ENCODE peak calls at places on chromosome 20, in four cellular contexts. M is IMR-90, V is mesenchymal stem cell, Y is neuronal stem cell. K is an unnamed sample.

GRCh38 chr20:21315138-21315537 is 12.0 kb downstream of the XRN2 start:
- DNase-seq in M (peak), V (peak), Y (no peak), K (no peak)

GRCh38 chr20:62198931-62199330 is 16.1 kb downstream of the MTG2 start:
- DNase-seq in M (no peak), V (no peak), Y (no peak), K (no peak)

GRCh38 chr20:18585134-18585533 is 2.7 kb upstream of the DTD1 start:
- DNase-seq in M (peak), V (peak), Y (no peak), K (peak)

GRCh38 chr20:16062661-16063591 is 510.3 kb downstream of the KIF16B start:
- DNase-seq in M (no peak), V (no peak), Y (no peak), K (peak)

GRCh38 chr20:38842558-38842981 is 37.1 kb downstream of the PPP1R16B start:
- DNase-seq in M (no peak), V (no peak), Y (no peak), K (no peak)

GRCh38 chr20:60959971-60960370 is 292.1 kb upstream of the CDH4 start:
- DNase-seq in M (no peak), V (no peak), Y (no peak), K (no peak)

GRCh38 chr20:32941155-32941885 is 62.9 kb downstream of the SUN5 start:
- DNase-seq in M (no peak), V (no peak), Y (no peak), K (no peak)

GRCh38 chr20:31764641-31765305 is 25.7 kb downstream of the TPX2 start:
- DNase-seq in M (peak), V (no peak), Y (no peak), K (no peak)

GRCh38 chr20:31910071-31910803 is 39.8 kb downstream of the TTLL9 start:
- DNase-seq in M (no peak), V (no peak), Y (no peak), K (no peak)

GRCh38 chr20:2364014-2364413 is 16.7 kb upstream of the TGM6 start:
- DNase-seq in M (no peak), V (no peak), Y (no peak), K (no peak)

GRCh38 chr20:16209826-16210365 is 363.4 kb downstream of the KIF16B start:
- DNase-seq in M (no peak), V (no peak), Y (no peak), K (no peak)

GRCh38 chr20:13261460-13262301 is 40.6 kb downstream of the ISM1 start:
- DNase-seq in M (peak), V (peak), Y (peak), K (peak)

DNA sequence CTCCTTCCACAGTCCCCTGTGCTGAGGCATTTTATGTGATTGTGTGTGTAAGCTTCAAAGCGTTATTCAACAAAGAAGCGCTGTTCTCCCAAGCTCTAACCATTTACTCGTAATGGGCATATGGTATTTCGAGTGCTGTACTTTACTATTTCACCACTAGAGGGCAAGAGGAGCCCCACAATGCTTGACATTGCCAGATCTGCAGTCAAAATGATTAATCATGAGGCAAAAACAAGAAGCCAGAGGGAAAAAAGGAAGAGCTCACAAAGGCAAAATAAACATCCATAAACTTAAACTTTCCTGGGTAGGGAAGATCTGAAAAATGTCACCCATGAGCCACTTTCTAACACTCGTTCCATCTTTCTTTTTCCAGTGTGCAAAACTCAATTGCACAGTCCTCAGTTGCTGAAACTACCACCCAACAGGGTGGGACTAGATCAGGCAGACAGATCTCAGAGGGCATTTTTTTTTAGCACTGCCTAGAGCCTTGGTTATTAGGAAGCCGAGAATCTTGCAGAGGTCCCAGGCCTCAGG is 215.0 kb upstream of the PLCB4 start:
- DNase-seq in M (peak), V (peak), Y (peak), K (peak)
- H3K27ac ChIP-seq in M (peak), V (peak), Y (no peak), K (peak)

GRCh38 chr20:57709823-57710799 is at the start of gene PMEPA1:
- DNase-seq in M (peak), V (peak), Y (peak), K (peak)

GRCh38 chr20:57708694-57709673 is 831 bp downstream of the PMEPA1 start:
- DNase-seq in M (peak), V (peak), Y (no peak), K (no peak)

GRCh38 chr20:57707849-57708693 is 1.7 kb downstream of the PMEPA1 start:
- DNase-seq in M (no peak), V (no peak), Y (no peak), K (no peak)

GRCh38 chr20:57705103-57705899 is 4.5 kb downstream of the PMEPA1 start:
- DNase-seq in M (no peak), V (no peak), Y (no peak), K (no peak)

DNA sequence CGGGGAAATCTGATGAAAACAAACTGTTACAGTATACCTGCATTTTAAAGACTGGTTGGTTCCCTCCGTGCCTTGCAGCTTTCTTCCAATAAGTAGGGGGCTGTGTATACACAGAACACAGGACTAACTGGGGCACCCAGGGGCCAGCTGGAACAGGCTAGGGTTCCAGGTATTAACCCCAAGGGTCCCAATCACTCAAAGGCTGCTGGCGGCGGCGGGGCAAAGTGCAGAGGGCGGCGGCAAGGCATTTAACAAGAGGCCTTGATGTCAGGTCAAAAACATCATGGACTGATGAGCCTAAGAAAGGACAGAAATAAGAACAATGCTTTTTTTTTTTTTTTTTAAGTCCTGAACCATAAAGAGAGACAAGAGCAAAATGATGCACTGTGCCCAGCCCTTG is 2.5 kb downstream of the PMEPA1 start:
- DNase-seq in M (no peak), V (no peak), Y (no peak), K (no peak)
- H3K4me3 ChIP-seq in M (no peak), V (no peak), Y (no peak), K (peak)

DNA sequence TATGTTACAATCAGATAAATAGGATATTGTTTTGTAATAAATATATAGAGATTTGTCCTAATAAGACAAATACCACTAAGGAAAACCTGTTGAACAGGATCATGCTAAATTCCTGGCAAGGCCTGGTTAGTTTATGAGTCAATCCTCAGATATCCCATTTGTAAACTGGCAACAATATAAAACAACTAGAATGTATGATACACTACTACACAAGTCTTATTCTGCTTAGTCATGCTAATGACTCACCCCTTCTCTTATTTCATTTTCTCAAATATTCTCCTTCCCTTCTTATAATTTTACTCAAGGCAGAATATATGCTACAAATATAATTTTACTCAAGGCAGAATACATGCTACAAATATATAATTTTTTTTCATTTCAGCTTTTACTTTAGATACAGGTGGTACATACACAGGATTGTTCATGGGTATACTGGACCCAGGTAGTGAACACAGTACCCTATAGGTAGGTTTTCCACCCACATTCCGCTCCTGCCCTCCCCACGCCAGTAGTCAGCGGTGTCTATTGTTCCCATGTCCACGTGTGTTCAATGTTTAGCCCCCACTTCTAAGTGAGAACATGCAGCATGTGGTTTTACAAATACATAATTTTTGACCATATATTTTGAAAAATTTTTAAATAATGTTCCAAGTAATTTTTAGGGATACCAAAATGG is 6.3 kb downstream of the OSER1 start:
- DNase-seq in M (peak), V (peak), Y (no peak), K (no peak)
- H2BK120ac ChIP-seq in M (peak), V (no peak), Y (no peak), K (no peak)

DNA sequence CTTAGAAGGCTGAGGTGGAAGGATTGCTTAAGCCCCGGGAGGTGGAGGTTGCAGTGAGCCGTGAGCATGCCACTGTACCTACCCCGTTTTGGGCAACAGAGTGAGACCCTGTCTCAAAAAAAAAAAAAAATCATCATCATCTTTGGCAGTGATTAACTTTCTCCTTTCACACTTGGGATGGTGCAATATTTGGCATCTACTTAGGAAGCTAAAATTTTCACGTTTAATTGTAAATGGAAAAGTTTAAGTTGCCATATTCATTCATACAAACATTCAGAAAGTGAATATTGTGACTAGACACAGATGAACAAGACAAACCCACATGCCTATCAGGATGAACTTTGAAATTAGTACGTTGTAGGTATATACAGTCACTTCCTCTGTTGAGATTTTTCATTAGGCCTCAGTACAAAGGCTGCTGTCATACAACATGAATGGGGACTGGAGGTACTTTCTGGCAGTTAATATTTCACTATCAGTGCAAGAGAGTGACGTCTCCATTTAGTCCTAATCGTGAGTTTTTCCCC is 10.3 kb downstream of the TOP1 start:
- DNase-seq in M (no peak), V (no peak), Y (no peak), K (no peak)
- H3K27ac ChIP-seq in M (no peak), V (no peak), Y (no peak), K (no peak)

GRCh38 chr20:47079047-47079446 is 184.4 kb downstream of the EYA2 start:
- DNase-seq in M (no peak), V (no peak), Y (no peak), K (no peak)

GRCh38 chr20:47071646-47072185 is 177.1 kb downstream of the EYA2 start:
- DNase-seq in M (no peak), V (no peak), Y (no peak), K (no peak)

GRCh38 chr20:47073766-47074475 is 179.3 kb downstream of the EYA2 start:
- DNase-seq in M (no peak), V (no peak), Y (no peak), K (no peak)

GRCh38 chr20:47070176-47070575 is 175.5 kb downstream of the EYA2 start:
- DNase-seq in M (peak), V (no peak), Y (no peak), K (no peak)

GRCh38 chr20:47075263-47075662 is 180.6 kb downstream of the EYA2 start:
- DNase-seq in M (no peak), V (no peak), Y (no peak), K (no peak)
- H3K4me3 ChIP-seq in M (no peak), V (no peak), Y (no peak), K (no peak)

GRCh38 chr20:19782669-19783068 is 24.6 kb downstream of the RIN2 start:
- DNase-seq in M (no peak), V (no peak), Y (no peak), K (no peak)
- H2BK120ac ChIP-seq in M (peak), V (peak), Y (no peak), K (no peak)

GRCh38 chr20:50728486-50728980 is 2.8 kb upstream of the PARD6B start:
- DNase-seq in M (no peak), V (no peak), Y (no peak), K (no peak)

GRCh38 chr20:50730765-50731054 is 670 bp upstream of the PARD6B start:
- DNase-seq in M (no peak), V (no peak), Y (no peak), K (no peak)

GRCh38 chr20:50729925-50730764 is 1.2 kb upstream of the PARD6B start:
- DNase-seq in M (no peak), V (peak), Y (no peak), K (peak)

GRCh38 chr20:50727792-50728485 is 3.4 kb upstream of the PARD6B start:
- DNase-seq in M (no peak), V (no peak), Y (no peak), K (no peak)

DNA sequence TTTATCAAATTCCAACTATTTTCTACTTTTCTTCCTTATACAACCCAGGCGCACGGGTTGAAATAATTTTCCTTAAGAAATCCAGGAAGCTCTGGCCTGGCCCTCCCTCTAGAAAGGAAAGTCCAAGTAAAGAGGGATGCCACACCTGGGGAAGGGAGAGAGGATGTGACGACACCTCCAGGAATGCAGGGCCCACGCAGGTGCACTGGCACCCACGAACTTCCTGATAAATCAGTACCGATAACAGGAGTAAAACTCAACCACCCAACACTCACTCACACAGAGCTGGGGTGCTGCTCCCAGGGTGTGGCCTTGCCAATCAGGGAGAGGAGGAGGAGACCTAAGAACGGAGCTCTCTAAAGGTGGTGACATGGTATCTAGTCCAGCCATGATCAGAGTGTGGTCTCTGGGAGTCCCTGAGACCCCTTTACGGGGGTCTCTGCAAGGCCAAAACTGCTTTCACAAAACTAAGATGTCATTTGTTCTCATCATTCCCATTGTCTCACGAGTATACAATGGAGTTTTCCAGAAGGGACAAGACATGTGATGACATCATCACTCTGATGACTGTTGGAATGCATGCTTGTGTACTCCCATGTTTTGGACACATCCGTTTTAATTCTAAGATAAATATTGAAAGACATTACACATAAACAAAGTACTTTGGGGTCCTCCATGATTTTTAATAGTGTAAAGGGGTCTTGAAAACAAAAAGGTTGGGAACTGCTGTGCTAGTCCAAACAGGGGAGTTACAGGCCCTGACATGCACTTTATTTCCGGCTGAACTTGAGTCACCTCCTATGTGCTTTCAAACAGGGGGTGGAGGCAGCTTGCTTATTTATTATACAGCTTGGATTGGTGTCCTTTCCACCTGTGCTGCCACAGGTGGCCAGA is 2.2 kb upstream of the PARD6B start:
- DNase-seq in M (no peak), V (peak), Y (no peak), K (no peak)
- H3K27ac ChIP-seq in M (no peak), V (peak), Y (no peak), K (no peak)

GRCh38 chr20:25195014-25195961 is at the start of gene ENTPD6:
- DNase-seq in M (peak), V (peak), Y (peak), K (peak)

GRCh38 chr20:25195962-25196700 is 619 bp downstream of the ENTPD6 start:
- DNase-seq in M (peak), V (peak), Y (no peak), K (peak)

GRCh38 chr20:25197173-25197869 is 1.8 kb downstream of the ENTPD6 start:
- DNase-seq in M (no peak), V (no peak), Y (no peak), K (peak)

GRCh38 chr20:25197870-25198190 is 2.3 kb downstream of the ENTPD6 start:
- DNase-seq in M (no peak), V (no peak), Y (no peak), K (no peak)

DNA sequence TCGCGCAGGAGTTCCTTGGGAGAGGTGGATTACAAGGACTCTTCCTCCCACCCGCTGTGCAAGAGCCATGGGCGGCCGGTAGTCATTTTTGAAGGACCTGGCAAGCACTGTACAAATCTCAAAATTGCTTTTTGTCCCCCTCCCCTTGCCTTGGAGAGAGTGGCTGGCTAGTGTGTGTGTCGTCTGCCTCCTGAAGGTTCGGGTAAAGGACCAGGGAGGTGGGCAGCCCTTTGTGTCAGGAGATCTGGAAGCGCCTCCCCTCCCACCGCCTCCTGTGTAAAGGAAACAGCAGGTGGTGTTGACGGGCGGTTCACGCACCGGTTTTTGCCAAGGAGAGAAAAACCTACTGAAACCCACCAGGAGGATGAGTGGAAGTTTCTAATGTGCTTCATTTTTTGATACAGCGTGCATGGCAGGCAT is 1.2 kb downstream of the ENTPD6 start:
- DNase-seq in M (no peak), V (no peak), Y (no peak), K (peak)
- H3K4me3 ChIP-seq in M (peak), V (peak), Y (peak), K (no peak)

DNA sequence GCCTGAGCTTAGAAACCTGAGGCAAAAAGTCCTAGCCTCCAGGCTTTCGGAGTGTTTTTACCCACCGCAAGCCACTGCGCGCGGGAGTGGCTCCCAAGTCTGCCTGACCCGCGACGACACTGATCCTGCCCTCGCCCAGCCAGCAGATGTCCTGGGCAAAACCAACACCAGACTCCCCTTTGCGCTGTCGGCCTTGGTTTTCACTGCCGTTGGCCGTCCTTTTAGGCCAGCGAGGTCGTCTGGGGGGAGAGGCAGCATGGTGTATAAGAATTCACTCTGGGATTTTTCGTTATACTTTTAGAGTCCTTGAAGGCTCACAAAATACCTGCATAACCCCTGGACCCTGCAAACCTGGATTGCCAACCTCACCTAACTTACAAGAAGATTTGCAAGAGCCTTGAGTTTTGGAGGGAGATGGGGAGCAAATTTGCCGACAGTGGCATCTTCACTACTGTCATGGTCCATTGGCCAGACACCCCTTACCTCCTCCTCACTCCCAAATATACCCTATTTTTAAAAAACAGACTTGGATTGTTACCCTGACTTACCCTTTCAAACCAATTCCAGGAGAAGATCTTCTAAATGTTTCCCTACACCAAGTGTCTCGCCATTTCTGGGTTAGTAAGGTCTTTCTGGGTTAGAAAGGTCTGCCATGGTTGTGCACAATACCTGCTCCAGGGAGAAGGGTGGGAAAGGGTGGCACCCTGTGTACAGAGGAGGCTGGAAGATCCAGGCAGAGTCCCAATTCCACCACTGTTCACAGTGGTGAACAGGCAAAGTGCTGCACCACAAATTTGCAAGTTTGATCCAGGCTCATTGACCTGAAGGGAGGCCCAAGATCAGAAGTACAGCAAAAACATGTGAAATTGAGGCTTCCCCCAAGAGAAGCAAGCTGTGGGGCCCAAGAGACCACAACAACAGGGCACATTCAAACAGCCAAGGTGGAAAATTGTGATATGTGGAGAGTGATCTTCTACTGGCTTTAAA is 4.4 kb downstream of the FOXA2 start:
- DNase-seq in M (no peak), V (no peak), Y (no peak), K (peak)
- H2BK120ac ChIP-seq in M (no peak), V (no peak), Y (no peak), K (no peak)

K was measured in mesendoderm.